ENCODE peak calls at places on chromosomes 2 and 18, in eight cellular contexts. P, W, O, A, T, N, I and G are unnamed samples.

GRCh38 chr2:12577567-12577966 is 139.2 kb upstream of the TRIB2 start:
- DNase-seq in P (no peak), W (no peak), O (no peak), A (no peak), T (no peak), N (no peak), I (no peak), G (no peak)

GRCh38 chr2:6352906-6353515 is 512.7 kb downstream of the CMPK2 start:
- DNase-seq in P (no peak), W (peak), O (peak), A (no peak), T (no peak), N (peak), I (peak), G (peak)

GRCh38 chr2:195407782-195408181 is 249.2 kb upstream of the SLC39A10 start:
- DNase-seq in P (peak), W (peak), O (no peak), A (peak), T (no peak), N (no peak), I (no peak), G (peak)

GRCh38 chr2:120715356-120715755 is 20.3 kb upstream of the GLI2 start:
- DNase-seq in P (no peak), W (no peak), O (no peak), A (no peak), T (peak), N (no peak), I (no peak), G (no peak)

GRCh38 chr2:197210450-197210849 is 100.1 kb downstream of the ANKRD44 start:
- DNase-seq in P (no peak), W (no peak), O (no peak), A (no peak), T (no peak), N (no peak), I (no peak), G (no peak)

GRCh38 chr2:216318470-216318869 is 53.8 kb downstream of the MARCHF4 start:
- DNase-seq in P (no peak), W (no peak), O (no peak), A (no peak), T (no peak), N (no peak), I (peak), G (no peak)

GRCh38 chr18:1513519-1513918 is 608.8 kb downstream of the ADCYAP1 start:
- DNase-seq in P (no peak), W (no peak), O (no peak), A (no peak), T (no peak), N (no peak), I (no peak), G (no peak)

GRCh38 chr2:70104231-70105111 is 17.2 kb downstream of the PCBP1 start:
- DNase-seq in P (no peak), W (peak), O (peak), A (peak), T (peak), N (peak), I (peak), G (peak)

GRCh38 chr2:150470435-150470834 is 17.0 kb downstream of the RND3 start:
- DNase-seq in P (no peak), W (peak), O (no peak), A (peak), T (no peak), N (no peak), I (peak), G (peak)

GRCh38 chr2:152532241-152532640 is 185.0 kb downstream of the PRPF40A start:
- DNase-seq in P (peak), W (no peak), O (no peak), A (no peak), T (no peak), N (no peak), I (no peak), G (no peak)

GRCh38 chr2:54365661-54366060 is 90.5 kb upstream of the SPTBN1 start:
- DNase-seq in P (no peak), W (no peak), O (no peak), A (no peak), T (no peak), N (no peak), I (no peak), G (no peak)

GRCh38 chr2:152298754-152299153 is 36.2 kb upstream of the FMNL2 start:
- DNase-seq in P (no peak), W (peak), O (no peak), A (peak), T (no peak), N (no peak), I (no peak), G (peak)

GRCh38 chr18:49565656-49566055 is 3.8 kb downstream of the LIPG start:
- DNase-seq in P (no peak), W (peak), O (peak), A (no peak), T (no peak), N (peak), I (no peak), G (no peak)

GRCh38 chr2:205792908-205793307 is 110.6 kb downstream of the NRP2 start:
- DNase-seq in P (peak), W (peak), O (no peak), A (no peak), T (no peak), N (no peak), I (no peak), G (no peak)

GRCh38 chr2:149617057-149617456 is 29.5 kb upstream of the MMADHC start:
- DNase-seq in P (no peak), W (no peak), O (no peak), A (no peak), T (no peak), N (no peak), I (no peak), G (no peak)

GRCh38 chr2:222878877-222879601 is 18.2 kb downstream of the ACSL3 start:
- DNase-seq in P (no peak), W (peak), O (no peak), A (peak), T (no peak), N (no peak), I (no peak), G (peak)

GRCh38 chr18:37456873-37457272 is 108.7 kb downstream of the CELF4 start:
- DNase-seq in P (no peak), W (no peak), O (no peak), A (no peak), T (no peak), N (no peak), I (no peak), G (no peak)

GRCh38 chr2:181319291-181319690 is 137.9 kb upstream of the ITGA4 start:
- DNase-seq in P (no peak), W (no peak), O (no peak), A (no peak), T (no peak), N (no peak), I (no peak), G (no peak)

GRCh38 chr2:234814366-234814765 is 137.5 kb upstream of the SH3BP4 start:
- DNase-seq in P (no peak), W (no peak), O (no peak), A (no peak), T (no peak), N (no peak), I (no peak), G (no peak)

GRCh38 chr2:236052926-236053846 is 115.0 kb downstream of the GBX2 start:
- DNase-seq in P (no peak), W (no peak), O (no peak), A (no peak), T (no peak), N (no peak), I (peak), G (no peak)

GRCh38 chr18:59650266-59650820 is 46.9 kb downstream of the CCBE1 start:
- DNase-seq in P (no peak), W (peak), O (no peak), A (no peak), T (no peak), N (no peak), I (no peak), G (no peak)

GRCh38 chr18:74266161-74266560 is 25.6 kb downstream of the CYB5A start:
- DNase-seq in P (no peak), W (peak), O (no peak), A (peak), T (peak), N (no peak), I (no peak), G (peak)

GRCh38 chr2:144211826-144212225 is 308.1 kb downstream of the ZEB2 start:
- DNase-seq in P (no peak), W (no peak), O (no peak), A (no peak), T (no peak), N (no peak), I (no peak), G (no peak)

GRCh38 chr2:186841940-186842339 is 7.0 kb downstream of the ZSWIM2 start:
- DNase-seq in P (no peak), W (peak), O (no peak), A (no peak), T (no peak), N (no peak), I (no peak), G (no peak)

GRCh38 chr2:134391751-134392160 is 137.9 kb downstream of the MGAT5 start:
- DNase-seq in P (no peak), W (peak), O (no peak), A (peak), T (no peak), N (no peak), I (no peak), G (peak)

GRCh38 chr18:79379931-79380815 is 15.6 kb upstream of the NFATC1 start:
- DNase-seq in P (no peak), W (no peak), O (no peak), A (no peak), T (peak), N (no peak), I (peak), G (no peak)

GRCh38 chr2:10366601-10367270 is 64.0 kb downstream of the HPCAL1 start:
- DNase-seq in P (no peak), W (no peak), O (no peak), A (no peak), T (no peak), N (no peak), I (no peak), G (no peak)

GRCh38 chr2:19848952-19849351 is 52.8 kb downstream of the TTC32 start:
- DNase-seq in P (no peak), W (no peak), O (no peak), A (no peak), T (peak), N (no peak), I (no peak), G (no peak)

GRCh38 chr18:24227976-24228660 is 89.3 kb downstream of the CABYR start:
- DNase-seq in P (peak), W (peak), O (no peak), A (no peak), T (no peak), N (no peak), I (no peak), G (peak)

GRCh38 chr2:223970343-223971128 is 13.3 kb downstream of the MRPL44 start:
- DNase-seq in P (no peak), W (peak), O (peak), A (peak), T (no peak), N (no peak), I (peak), G (peak)
- TF ChIP-seq CTCF in P (peak), W (peak), O (peak), A (peak), T (no peak), N (peak), I (peak), G (peak)

DNA sequence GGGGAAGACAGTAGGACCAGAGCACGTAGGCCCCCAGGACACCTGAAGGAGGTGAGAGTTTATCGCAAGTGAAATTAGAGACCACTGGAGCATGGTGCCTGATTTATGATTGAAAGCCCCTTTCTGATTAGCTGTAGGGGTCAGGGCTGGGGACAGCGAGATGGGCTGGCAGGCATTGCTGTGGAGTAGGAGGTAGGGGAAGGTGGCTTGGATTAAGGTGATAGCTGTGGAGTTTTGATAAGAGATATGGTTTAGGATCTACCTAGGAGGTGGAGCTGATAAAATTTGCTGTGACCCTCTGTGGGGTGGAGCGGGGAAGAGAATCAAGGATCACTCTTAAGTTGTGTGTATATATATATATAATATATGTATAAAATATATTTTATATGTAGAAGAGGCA is 157.5 kb downstream of the CD8B2 start:
- DNase-seq in P (no peak), W (no peak), O (no peak), A (no peak), T (no peak), N (no peak), I (no peak), G (no peak)
- H3K4me3 ChIP-seq in P (no peak), W (no peak), O (no peak), A (no peak), T (no peak), N (no peak), I (no peak), G (no peak)

GRCh38 chr2:383173-383572 is 95.3 kb upstream of the ALKAL2 start:
- DNase-seq in P (no peak), W (no peak), O (no peak), A (no peak), T (no peak), N (no peak), I (peak), G (no peak)
- TF ChIP-seq CTCF in P (no peak), W (no peak), O (no peak), A (no peak), T (no peak), N (no peak), I (peak), G (no peak)

DNA sequence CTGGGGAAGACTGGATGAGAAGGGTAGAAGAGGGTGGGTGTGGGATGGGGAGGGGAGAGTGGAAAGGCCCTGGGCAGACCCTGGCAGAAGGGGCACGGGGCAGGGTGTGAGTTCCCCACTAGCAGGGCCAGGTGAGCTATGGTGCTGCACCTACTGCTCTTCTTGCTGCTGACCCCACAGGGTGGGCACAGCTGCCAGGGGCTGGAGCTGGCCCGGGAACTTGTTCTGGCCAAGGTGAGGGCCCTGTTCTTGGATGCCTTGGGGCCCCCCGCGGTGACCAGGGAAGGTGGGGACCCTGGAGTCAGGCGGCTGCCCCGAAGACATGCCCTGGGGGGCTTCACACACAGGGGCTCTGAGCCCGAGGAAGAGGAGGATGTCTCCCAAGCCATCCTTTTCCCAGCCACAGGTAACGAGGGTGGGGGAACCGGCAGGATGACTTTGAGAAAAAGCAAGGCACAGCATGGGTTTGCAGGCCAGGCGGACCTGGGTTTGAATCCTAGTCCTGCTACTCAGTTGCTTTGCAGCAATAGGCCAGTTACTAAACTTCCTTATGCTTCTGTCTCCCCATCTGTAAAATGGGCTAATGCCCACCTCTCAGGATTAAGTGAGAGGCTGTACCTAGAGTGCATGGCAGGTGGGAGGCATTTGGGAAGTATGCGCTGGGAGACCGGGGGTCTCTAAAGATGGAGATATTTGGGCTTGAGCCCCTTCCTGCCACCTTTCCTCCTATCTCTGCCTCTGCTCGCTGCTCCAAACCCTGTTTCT is at the start of gene INHA:
- DNase-seq in P (no peak), W (no peak), O (no peak), A (no peak), T (no peak), N (no peak), I (peak), G (no peak)
- H3K4me3 ChIP-seq in P (peak), W (peak), O (peak), A (peak), T (peak), N (peak), I (peak), G (peak)

GRCh38 chr2:96547203-96547641 is 10.7 kb downstream of the ARID5A start:
- DNase-seq in P (no peak), W (no peak), O (no peak), A (no peak), T (no peak), N (no peak), I (peak), G (no peak)
- TF ChIP-seq CTCF in P (no peak), W (no peak), O (no peak), A (no peak), T (no peak), N (no peak), I (no peak), G (no peak)

DNA sequence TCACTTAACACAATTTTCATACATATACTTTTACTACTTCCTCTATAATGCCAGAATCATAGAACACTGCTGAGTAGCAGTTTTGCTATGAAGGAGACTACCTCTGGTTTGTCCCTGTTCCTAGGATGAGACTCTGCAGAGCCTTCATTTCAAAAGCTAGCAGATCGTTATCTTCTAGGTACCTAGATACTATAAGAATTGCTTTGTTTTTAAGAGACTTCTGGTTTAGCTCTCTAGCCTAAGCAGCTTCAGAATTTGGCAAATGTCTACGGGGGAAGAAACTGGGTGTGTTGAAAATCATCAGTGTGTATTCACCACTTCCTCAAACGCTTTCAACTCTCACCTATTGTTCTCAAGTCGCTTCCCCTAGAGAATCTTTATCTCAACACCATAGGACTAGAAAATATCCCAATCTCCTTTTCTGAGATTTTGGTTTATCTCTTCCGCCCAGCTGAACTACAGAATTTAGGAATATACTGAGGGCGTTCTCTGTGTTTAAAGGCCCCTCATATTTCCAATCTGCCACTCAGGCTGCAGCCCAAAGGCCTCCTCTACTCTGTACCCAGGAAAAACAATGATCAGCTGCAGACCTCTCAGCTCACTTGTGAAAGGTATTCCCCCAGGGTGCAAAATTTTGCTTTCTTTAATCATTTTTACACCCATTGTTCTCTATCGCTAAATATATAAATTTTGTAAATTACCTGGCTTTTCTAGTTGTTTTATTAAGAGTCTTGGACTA is 28.7 kb downstream of the SMAD2 start:
- DNase-seq in P (no peak), W (no peak), O (no peak), A (no peak), T (no peak), N (no peak), I (no peak), G (no peak)
- H3K4me3 ChIP-seq in P (no peak), W (no peak), O (no peak), A (no peak), T (no peak), N (no peak), I (peak), G (no peak)